ENCODE peak calls at places on chromosomes 13 and 19, in four cellular contexts. C is AG08395; Z is dorsolateral prefrontal cortex; D is activated CD8-positive, alpha-beta memory T cell treated with anti-CD3 and anti-CD28 coated beads, Interleukin-2, amount 50 U/mL, for 4 hours. O is an unnamed sample.

GRCh38 chr13:111658150-111659100 is 338.0 kb downstream of the TEX29 start:
- DNase-seq in C (no peak), Z (no peak), D (no peak), O (no peak)

GRCh38 chr13:50410921-50411712 is 395.9 kb downstream of the KCNRG start:
- DNase-seq in C (peak; percentile 89), Z (no peak), D (no peak), O (peak; percentile 87)

GRCh38 chr19:23823952-23824389 is 65.3 kb upstream of the ZNF681 start:
- DNase-seq in C (no peak), Z (no peak), D (no peak), O (peak; percentile 21)

GRCh38 chr19:47417107-47417745 is 2.1 kb downstream of the MEIS3 start:
- DNase-seq in C (no peak), Z (no peak), D (no peak), O (no peak)

GRCh38 chr13:113771709-113772331 is 12.8 kb downstream of the TMEM255B start:
- DNase-seq in C (no peak), Z (no peak), D (no peak), O (peak; percentile 31)

GRCh38 chr19:50344661-50345318 is 15.6 kb upstream of the KCNC3 start:
- DNase-seq in C (no peak), Z (no peak), D (no peak), O (no peak)

GRCh38 chr13:112455476-112456059 is 79.4 kb downstream of the SPACA7 start:
- DNase-seq in C (no peak), Z (no peak), D (no peak), O (no peak)

GRCh38 chr19:49809155-49809986 is 3.7 kb downstream of the FUZ start:
- DNase-seq in C (peak; percentile 46), Z (no peak), D (peak; percentile 50), O (peak; percentile 26)

GRCh38 chr13:30038884-30039283 is 188.5 kb upstream of the UBL3 start:
- DNase-seq in C (peak; percentile 68), Z (no peak), D (no peak), O (peak; percentile 90)

GRCh38 chr13:29733069-29733700 is 117.2 kb downstream of the UBL3 start:
- DNase-seq in C (no peak), Z (no peak), D (no peak), O (no peak)

GRCh38 chr13:79413521-79413920 is 7.5 kb upstream of the RBM26 start:
- DNase-seq in C (no peak), Z (no peak), D (no peak), O (no peak)

GRCh38 chr13:27522847-27523246 is 72.5 kb upstream of the MTIF3 start:
- DNase-seq in C (no peak), Z (no peak), D (no peak), O (no peak)

GRCh38 chr19:30649934-30650614 is 277.9 kb downstream of the ZNF536 start:
- DNase-seq in C (peak; percentile 74), Z (no peak), D (no peak), O (peak; percentile 21)

GRCh38 chr19:4051175-4052101 is 15.3 kb downstream of the ZBTB7A start:
- DNase-seq in C (peak; percentile 79), Z (no peak), D (no peak), O (peak; percentile 74)

GRCh38 chr13:81539643-81540150 is 1198.8 kb upstream of the SPRY2 start:
- DNase-seq in C (no peak), Z (no peak), D (no peak), O (no peak)

GRCh38 chr19:13051581-13052165 is 51.0 kb downstream of the LYL1 start:
- DNase-seq in C (no peak), Z (no peak), D (no peak), O (peak; percentile 57)

GRCh38 chr13:100589178-100589725 is 663 bp upstream of the GGACT start:
- DNase-seq in C (no peak), Z (no peak), D (no peak), O (no peak)

GRCh38 chr19:1289395-1290244 is 3.9 kb downstream of the EFNA2 start:
- DNase-seq in C (no peak), Z (no peak), D (no peak), O (no peak)